ENCODE peak calls at places on chromosomes 3 and 15, in five cellular contexts. A, S, Y, X and Q are unnamed samples.
A peak's percentile ranks its signal among the peaks of the same experiment; 100 is the strongest.

GRCh38 chr3:195876297-195877031 is 31.9 kb downstream of the TNK2 start:
- DNase-seq in A (no peak), S (peak; percentile 50), Y (peak; percentile 98), X (no peak), Q (peak; percentile 45)

GRCh38 chr15:77815015-77815414 is 182.3 kb upstream of the LINGO1 start:
- DNase-seq in A (no peak), S (no peak), Y (no peak), X (no peak), Q (no peak)

GRCh38 chr3:148723591-148723990 is 25.9 kb downstream of the AGTR1 start:
- DNase-seq in A (peak; percentile 12), S (peak; percentile 14), Y (no peak), X (no peak), Q (no peak)

GRCh38 chr3:48077835-48078234 is 61.6 kb upstream of the MAP4 start:
- DNase-seq in A (no peak), S (no peak), Y (no peak), X (no peak), Q (no peak)

GRCh38 chr3:196528639-196529233 is 13.6 kb upstream of the SMCO1 start:
- DNase-seq in A (no peak), S (peak; percentile 79), Y (peak; percentile 90), X (no peak), Q (peak; percentile 81)

GRCh38 chr3:189041482-189042090 is 130.2 kb upstream of the TPRG1 start:
- DNase-seq in A (peak; percentile 58), S (peak; percentile 13), Y (no peak), X (peak; percentile 19), Q (peak; percentile 38)

GRCh38 chr3:146883292-146883691 is 278.1 kb upstream of the PLSCR5 start:
- DNase-seq in A (no peak), S (no peak), Y (no peak), X (no peak), Q (no peak)

GRCh38 chr3:177647876-177648275 is 450.6 kb upstream of the TBL1XR1 start:
- DNase-seq in A (no peak), S (no peak), Y (no peak), X (no peak), Q (no peak)

GRCh38 chr3:129560931-129561594 is 18.1 kb downstream of the H1-8 start:
- DNase-seq in A (no peak), S (no peak), Y (no peak), X (no peak), Q (peak; percentile 41)

GRCh38 chr3:31008986-31009385 is 114.5 kb upstream of the GADL1 start:
- DNase-seq in A (no peak), S (no peak), Y (no peak), X (no peak), Q (no peak)

GRCh38 chr3:143041901-143042300 is 40.5 kb downstream of the U2SURP start:
- DNase-seq in A (no peak), S (no peak), Y (no peak), X (no peak), Q (no peak)

DNA sequence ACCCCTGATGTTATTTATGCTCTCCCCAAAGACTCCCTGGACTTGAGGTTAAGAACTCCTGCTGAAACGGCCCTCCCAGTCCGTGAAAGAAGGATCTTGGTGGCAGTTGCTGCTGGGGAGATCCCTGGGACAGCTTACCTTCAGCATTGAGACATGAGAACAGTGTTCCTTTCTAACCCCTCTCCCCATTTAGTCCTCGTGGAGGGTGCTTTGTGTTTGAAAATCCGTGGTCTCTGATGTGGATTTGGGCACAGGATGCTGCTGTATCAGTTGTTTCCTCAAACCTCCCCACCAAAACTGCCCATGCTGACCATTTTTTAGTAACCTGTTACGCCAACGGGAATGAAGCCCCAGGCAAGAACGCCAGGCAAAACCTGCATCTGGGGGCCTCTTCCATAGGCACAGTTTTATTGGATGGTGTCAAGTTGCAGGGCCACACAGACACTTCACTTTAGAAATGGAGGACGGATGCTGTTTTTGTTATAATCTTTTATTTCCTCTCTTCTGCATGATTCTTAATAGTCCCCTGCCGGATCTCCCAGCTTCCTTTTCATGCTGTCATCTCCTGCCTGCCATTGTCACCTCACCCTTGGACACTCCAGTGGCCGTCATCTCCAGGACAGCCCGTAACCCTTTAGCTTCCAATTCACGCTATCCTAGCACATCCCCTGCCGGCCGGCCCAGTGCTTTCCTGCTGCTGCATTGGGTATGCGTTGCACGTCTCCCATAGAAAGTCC is 31.7 kb upstream of the CEMIP start:
- DNase-seq in A (no peak), S (no peak), Y (no peak), X (no peak), Q (no peak)
- TF ChIP-seq CTCF in A (no peak), S (no peak), Y (no peak), X (no peak), Q (no peak)

GRCh38 chr3:126130981-126131750 is 47.2 kb upstream of the SLC41A3 start:
- DNase-seq in A (no peak), S (no peak), Y (no peak), X (no peak), Q (no peak)
- TF ChIP-seq MAX in A (no peak), S (no peak), Y (no peak), X (no peak), Q (no peak)

GRCh38 chr15:38531509-38531908 is 33.1 kb downstream of the RASGRP1 start:
- DNase-seq in A (no peak), S (no peak), Y (no peak), X (no peak), Q (peak; percentile 24)
- TF ChIP-seq MYC in A (no peak), S (no peak), Y (no peak), X (no peak), Q (no peak)

DNA sequence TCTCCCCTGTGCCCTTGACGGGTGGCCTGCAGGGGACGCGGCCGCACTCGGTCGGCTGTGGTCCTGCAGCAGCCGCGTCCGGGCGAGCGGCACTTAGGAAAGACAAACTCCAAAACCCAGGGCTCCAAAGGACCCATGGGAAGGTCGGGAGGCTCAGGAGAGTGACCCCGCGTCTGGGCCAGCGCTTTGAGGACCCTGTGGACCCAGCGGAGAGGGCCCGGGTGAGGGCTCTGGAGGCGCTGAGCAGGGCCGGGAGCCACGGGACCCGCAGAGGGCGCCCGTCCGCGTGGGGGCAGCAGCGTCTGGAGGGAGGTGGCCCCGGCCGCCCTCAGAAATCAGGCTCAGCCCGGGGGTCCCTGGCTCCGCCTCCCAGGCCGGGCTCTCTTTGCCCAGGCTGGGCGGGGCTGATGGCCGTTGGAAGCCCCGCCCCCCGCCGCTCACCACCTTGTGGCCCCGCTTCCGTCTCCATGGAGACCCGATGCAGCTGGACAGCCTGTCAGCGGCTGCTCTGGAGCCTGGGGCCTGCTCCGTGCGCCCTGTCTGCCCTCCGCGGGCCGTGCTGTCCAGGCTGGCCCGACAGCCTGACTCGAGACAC is 34.6 kb upstream of the RPL32 start:
- DNase-seq in A (no peak), S (no peak), Y (peak; percentile 95), X (no peak), Q (no peak)
- TF ChIP-seq CTCF in A (no peak), S (peak; percentile 23), Y (peak; percentile 60), X (no peak), Q (no peak)

GRCh38 chr15:90184119-90184785 is 16.9 kb upstream of the SEMA4B start:
- DNase-seq in A (peak; percentile 24), S (peak; percentile 92), Y (peak; percentile 84), X (peak; percentile 76), Q (no peak)
- TF ChIP-seq MAX in A (peak; percentile 54), S (peak; percentile 84), Y (peak; percentile 77), X (no peak), Q (no peak)

GRCh38 chr3:131856171-131856570 is 178.6 kb downstream of the CPNE4 start:
- DNase-seq in A (no peak), S (no peak), Y (no peak), X (no peak), Q (no peak)
- TF ChIP-seq MYC in A (no peak), S (no peak), Y (no peak), X (no peak), Q (no peak)

GRCh38 chr15:25137013-25137412 is 182.2 kb downstream of the SNRPN start:
- DNase-seq in A (no peak), S (no peak), Y (no peak), X (no peak), Q (no peak)

GRCh38 chr15:25134546-25134945 is 179.8 kb downstream of the SNRPN start:
- DNase-seq in A (peak; percentile 0), S (no peak), Y (no peak), X (no peak), Q (peak; percentile 1)

GRCh38 chr15:25133804-25134203 is 179.0 kb downstream of the SNRPN start:
- DNase-seq in A (no peak), S (no peak), Y (no peak), X (no peak), Q (no peak)

GRCh38 chr15:25136119-25136518 is 181.3 kb downstream of the SNRPN start:
- DNase-seq in A (peak; percentile 2), S (no peak), Y (peak; percentile 7), X (no peak), Q (peak; percentile 31)
- TF ChIP-seq CTCF in A (peak; percentile 41), S (no peak), Y (no peak), X (no peak), Q (peak; percentile 48)

GRCh38 chr3:179149951-179150350 is 1.8 kb downstream of the PIK3CA start:
- DNase-seq in A (no peak), S (no peak), Y (no peak), X (no peak), Q (no peak)

GRCh38 chr3:179147571-179148445 is at the start of gene PIK3CA:
- DNase-seq in A (peak; percentile 97), S (peak; percentile 68), Y (peak; percentile 91), X (peak; percentile 96), Q (peak; percentile 97)

GRCh38 chr3:179151474-179151873 is 3.3 kb downstream of the PIK3CA start:
- DNase-seq in A (no peak), S (no peak), Y (no peak), X (no peak), Q (no peak)

GRCh38 chr3:179148446-179149238 is 485 bp downstream of the PIK3CA start:
- DNase-seq in A (peak; percentile 7), S (peak; percentile 5), Y (peak; percentile 36), X (no peak), Q (peak; percentile 71)

GRCh38 chr3:179149239-179149887 is 1.2 kb downstream of the PIK3CA start:
- DNase-seq in A (peak; percentile 14), S (peak; percentile 1), Y (no peak), X (peak; percentile 53), Q (peak; percentile 60)
- TF ChIP-seq MAX in A (no peak), S (no peak), Y (no peak), X (no peak), Q (peak; percentile 66)